ENCODE peak calls at places on chromosome 18, in eight cellular contexts. V is breast epithelium, L is sigmoid colon, S is H1, C is SK-N-SH, F is HCT116, R is transverse colon, E is HL-60. B is an unnamed sample.

GRCh38 chr18:63098014-63098981 is 221.3 kb downstream of the BCL2 start:
- DNase-seq in V (no peak), L (no peak), S (no peak), C (no peak), F (no peak), R (peak), E (no peak), B (no peak)

GRCh38 chr18:47756364-47757016 is 174.0 kb downstream of the SMAD2 start:
- DNase-seq in V (no peak), L (no peak), S (peak), C (peak), F (peak), R (peak), E (peak), B (peak)

GRCh38 chr18:27004056-27004829 is 138.7 kb upstream of the AQP4 start:
- DNase-seq in V (no peak), L (no peak), S (no peak), C (peak), F (peak), R (no peak), E (no peak), B (no peak)

GRCh38 chr18:79898952-79899608 is 52.4 kb downstream of the SLC66A2 start:
- DNase-seq in V (no peak), L (no peak), S (no peak), C (no peak), F (no peak), R (peak), E (no peak), B (no peak)

GRCh38 chr18:71047882-71048281 is 759.0 kb downstream of the SOCS6 start:
- DNase-seq in V (no peak), L (no peak), S (no peak), C (no peak), F (no peak), R (no peak), E (no peak), B (no peak)

GRCh38 chr18:76131738-76132137 is 363.3 kb downstream of the ZNF516 start:
- DNase-seq in V (no peak), L (no peak), S (no peak), C (no peak), F (no peak), R (no peak), E (peak), B (no peak)

GRCh38 chr18:2978208-2978607 is 34.7 kb downstream of the LPIN2 start:
- DNase-seq in V (no peak), L (no peak), S (no peak), C (no peak), F (no peak), R (no peak), E (no peak), B (no peak)

GRCh38 chr18:44090453-44090852 is 590.2 kb upstream of the SETBP1 start:
- DNase-seq in V (no peak), L (no peak), S (no peak), C (no peak), F (no peak), R (no peak), E (no peak), B (no peak)

GRCh38 chr18:49966090-49966489 is 152.8 kb upstream of the ACAA2 start:
- DNase-seq in V (no peak), L (no peak), S (no peak), C (no peak), F (peak), R (no peak), E (no peak), B (no peak)

GRCh38 chr18:55340998-55341397 is 247.0 kb downstream of the TCF4 start:
- DNase-seq in V (no peak), L (no peak), S (no peak), C (no peak), F (no peak), R (no peak), E (no peak), B (no peak)

GRCh38 chr18:60838677-60839076 is 466.1 kb upstream of the MC4R start:
- DNase-seq in V (no peak), L (no peak), S (no peak), C (no peak), F (no peak), R (no peak), E (no peak), B (no peak)
- TF ChIP-seq POLR2AphosphoS5 in V (no peak), L (no peak), S (no peak), C (no peak), F (no peak), R (no peak), E (no peak), B (no peak)

DNA sequence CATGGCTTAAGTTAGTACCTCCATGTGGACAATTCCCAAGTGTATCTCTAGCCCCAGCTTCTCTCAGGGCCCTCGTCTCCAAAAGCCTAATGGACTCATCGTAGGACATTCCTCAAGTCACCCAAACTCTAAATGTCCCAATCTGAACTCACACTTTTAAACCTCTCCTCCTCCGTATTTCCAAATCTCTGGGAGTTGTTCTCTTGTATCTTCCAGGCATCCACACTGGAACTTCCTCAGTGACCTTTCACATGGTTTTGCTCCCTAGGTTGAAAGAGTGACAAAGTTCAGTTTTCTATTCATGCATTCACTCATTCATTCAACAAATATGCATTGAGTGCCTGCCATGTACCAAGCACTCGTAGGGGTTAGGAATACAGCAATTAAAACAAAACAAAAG is 220.2 kb downstream of the ALPK2 start:
- DNase-seq in V (no peak), L (no peak), S (no peak), C (no peak), F (no peak), R (no peak), E (no peak), B (no peak)
- TF ChIP-seq POLR2AphosphoS5 in V (no peak), L (no peak), S (no peak), C (no peak), F (no peak), R (no peak), E (no peak), B (no peak)

DNA sequence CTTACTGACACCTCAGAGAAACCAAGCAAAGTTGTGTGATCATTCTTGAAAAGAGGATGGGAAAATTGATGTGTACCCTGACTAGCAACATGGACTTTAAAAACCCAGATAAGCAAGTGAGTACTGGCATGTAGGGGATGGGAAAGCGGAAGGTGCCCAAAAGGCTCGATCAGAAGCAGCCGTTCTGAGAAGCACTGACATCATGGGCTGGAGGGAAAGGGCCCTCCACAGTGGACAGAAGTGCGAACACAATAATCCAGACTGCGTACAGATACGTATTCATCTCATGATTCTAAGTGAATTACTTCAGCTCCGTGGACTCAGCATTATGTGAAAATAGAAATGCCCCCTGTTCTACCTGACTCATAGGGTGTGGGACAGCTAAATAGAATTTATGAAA is 42.2 kb downstream of the CDH2 start:
- DNase-seq in V (no peak), L (no peak), S (no peak), C (no peak), F (no peak), R (no peak), E (no peak), B (no peak)
- TF ChIP-seq POLR2AphosphoS5 in V (no peak), L (no peak), S (no peak), C (no peak), F (no peak), R (no peak), E (no peak), B (no peak)

DNA sequence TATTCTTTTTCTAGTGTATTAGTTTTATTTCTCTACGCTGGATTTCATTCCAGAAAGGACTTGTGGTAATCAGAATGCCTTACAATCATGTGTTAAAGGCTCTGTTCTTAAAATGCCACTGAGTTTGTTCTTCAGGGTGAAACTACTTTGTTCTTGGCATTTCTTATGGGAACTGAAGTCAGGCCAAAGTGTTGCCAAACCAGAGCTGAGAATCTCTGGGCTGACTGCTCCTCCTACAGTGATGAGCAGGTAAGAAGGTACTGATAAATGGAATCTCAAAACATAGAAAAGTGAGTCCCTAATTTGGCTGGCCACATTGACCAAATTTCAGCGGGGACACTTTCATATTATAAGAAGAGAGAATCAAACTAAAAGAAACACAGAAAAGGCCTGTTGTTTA is 55.1 kb upstream of the ZNF397 start:
- DNase-seq in V (no peak), L (no peak), S (no peak), C (no peak), F (no peak), R (no peak), E (no peak), B (no peak)
- TF ChIP-seq POLR2AphosphoS5 in V (no peak), L (no peak), S (no peak), C (no peak), F (no peak), R (no peak), E (no peak), B (no peak)

DNA sequence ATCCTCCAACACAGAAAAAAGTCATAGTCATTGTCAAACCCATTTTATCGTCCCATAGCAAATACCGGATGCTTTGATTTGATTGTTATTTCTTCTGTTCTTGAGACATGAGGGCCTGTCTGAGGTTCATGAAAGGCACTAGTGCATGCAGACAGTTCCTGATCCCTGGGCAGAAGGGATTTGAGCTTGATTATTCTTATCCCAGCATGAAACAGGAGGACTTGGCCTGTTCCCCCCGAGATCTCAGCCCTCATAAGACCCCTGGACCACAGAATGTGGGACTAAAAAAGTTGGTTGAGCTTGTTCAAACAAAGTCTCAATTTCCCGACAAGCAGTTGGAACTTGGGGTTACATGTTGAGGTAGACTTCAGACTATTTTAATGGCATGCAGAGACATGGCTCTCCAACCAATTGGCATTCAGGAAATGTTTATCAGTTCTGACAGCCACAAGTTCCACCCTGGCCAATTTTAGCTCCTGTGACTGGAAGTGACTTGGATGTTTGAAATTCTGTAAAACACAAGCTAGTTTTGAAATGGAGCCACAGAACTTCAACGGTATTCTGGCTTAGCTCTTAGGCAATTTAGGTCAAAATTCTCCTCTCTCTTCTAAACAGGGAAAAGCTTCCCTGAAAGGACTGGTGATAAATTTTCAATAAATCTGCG is 366.9 kb upstream of the SLC14A2 start:
- DNase-seq in V (no peak), L (peak), S (no peak), C (no peak), F (no peak), R (no peak), E (no peak), B (no peak)
- TF ChIP-seq POLR2AphosphoS5 in V (no peak), L (peak), S (no peak), C (peak), F (no peak), R (peak), E (no peak), B (peak)

DNA sequence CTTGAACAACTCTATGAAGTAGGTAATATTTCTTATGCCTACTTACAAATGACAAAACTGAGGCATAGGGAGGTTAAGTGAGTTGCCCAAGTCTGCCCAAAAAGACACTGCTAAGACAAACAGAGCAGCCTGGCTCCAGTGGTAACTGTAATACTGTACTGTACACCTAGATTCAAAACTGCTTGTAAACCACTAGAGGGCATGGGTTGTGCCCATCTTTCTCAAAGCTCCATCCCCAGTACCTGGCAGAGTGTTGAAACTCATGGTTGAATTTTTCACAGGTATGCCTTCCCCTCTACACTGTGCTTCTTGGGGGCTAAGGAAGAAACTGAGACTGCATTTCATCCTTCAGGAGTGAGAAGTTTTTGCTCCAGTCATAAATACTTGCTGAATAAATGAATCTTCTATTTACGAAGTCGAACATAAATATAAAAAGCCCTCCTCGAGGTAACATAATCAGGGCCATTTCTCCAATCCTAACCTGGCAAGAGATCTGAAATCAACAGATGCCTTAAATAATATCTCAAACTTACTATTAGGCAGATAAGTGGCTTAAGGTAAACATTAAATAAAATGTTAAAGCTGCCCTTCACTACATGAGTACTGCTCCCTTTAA is 2.0 kb downstream of the PPP4R1 start:
- DNase-seq in V (no peak), L (no peak), S (no peak), C (peak), F (peak), R (peak), E (peak), B (peak)
- TF ChIP-seq POLR2AphosphoS5 in V (no peak), L (peak), S (no peak), C (no peak), F (no peak), R (no peak), E (no peak), B (no peak)

DNA sequence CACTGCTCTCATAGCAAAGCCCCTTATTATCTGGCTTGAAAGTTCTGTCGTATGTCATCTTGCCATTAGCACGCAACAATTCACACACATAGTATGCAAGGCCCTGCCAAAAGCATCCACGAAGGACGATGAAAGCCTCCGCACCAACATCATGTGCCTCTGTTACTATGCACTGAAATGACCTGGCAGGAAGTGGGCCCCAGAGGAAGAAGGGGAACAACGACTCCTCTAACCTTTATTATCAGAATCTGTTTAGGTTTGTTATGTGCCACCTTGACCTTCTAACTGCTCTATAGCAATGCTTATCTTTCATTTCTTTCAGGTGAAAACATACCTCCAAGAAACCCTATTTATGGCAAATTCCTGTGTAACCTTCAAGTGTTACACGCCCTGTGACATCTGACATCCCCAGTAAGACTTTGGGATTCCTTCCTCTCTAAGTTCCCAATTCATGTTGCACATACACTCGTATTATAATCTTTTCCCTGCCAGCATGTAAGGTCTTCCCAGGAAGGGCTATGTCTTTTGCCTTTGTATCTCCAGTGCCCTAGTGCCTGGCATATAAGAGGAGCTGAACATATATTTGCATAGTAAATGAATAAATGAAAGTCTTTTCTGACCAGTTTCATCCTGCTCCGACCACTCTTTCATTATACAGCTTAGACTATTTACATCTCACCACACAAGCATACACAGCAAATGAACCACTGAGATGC is 7.0 kb upstream of the NDUFV2 start:
- DNase-seq in V (no peak), L (peak), S (no peak), C (no peak), F (no peak), R (peak), E (no peak), B (no peak)
- TF ChIP-seq POLR2AphosphoS5 in V (no peak), L (peak), S (no peak), C (no peak), F (no peak), R (no peak), E (peak), B (peak)

DNA sequence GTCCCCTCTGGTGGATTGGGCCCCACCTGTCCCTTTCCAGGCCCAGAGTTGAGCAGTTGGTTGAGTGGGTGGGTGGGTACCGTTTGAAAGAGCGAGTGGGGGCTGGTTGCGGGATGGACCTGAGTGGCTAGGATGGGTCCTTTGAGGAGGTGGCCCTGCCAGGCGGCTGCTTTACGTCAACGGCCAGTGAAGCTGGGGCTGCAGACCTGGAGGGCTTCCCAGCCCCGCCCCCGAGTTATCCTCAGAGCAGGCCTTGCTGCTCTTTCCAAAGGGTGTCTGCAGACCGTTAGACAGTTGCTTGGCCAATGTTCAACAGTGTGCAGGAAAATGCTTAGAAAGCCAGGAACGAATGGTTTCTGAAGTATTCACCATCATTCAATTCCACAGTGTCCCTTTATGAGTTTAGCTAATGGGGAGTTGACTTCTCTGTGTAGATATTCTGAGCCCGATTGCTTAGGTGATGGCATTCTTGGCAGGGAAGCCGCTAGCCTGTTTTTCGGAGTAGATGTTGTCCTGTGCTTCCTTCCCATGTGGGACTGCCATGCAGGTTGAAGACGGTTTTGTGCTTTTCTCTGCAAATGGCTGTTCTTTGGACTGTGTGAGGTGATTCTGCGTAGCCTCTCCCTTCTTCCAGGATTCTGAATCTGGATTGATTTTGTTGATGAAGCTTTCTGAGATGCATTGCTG is 45.7 kb downstream of the LDLRAD4 start:
- DNase-seq in V (no peak), L (peak), S (no peak), C (peak), F (no peak), R (no peak), E (no peak), B (no peak)
- TF ChIP-seq POLR2AphosphoS5 in V (no peak), L (no peak), S (no peak), C (no peak), F (no peak), R (no peak), E (no peak), B (no peak)

DNA sequence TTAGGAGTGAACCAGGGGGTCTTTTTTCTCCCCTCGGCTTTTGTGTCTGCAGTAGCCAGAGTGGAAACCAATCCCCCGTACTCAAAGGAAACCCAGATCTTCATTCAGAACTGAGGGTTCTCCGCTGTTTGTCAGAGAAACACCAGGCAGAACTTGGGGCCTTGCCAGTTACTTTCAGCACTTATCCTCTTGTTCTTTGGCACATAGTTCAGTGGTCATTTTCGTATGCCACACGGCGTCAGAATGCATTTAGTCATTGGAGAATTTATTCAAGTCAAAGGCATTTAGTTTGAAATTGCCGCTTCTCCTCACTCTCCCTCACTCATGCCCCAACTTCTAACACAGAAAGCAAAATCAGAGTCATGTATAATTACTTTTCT is 102.9 kb downstream of the CABLES1 start:
- DNase-seq in V (no peak), L (peak), S (no peak), C (no peak), F (no peak), R (peak), E (no peak), B (peak)
- TF ChIP-seq POLR2AphosphoS5 in V (no peak), L (no peak), S (no peak), C (no peak), F (no peak), R (no peak), E (no peak), B (no peak)